ENCODE peak calls at places on chromosomes 6 and 20, in four cellular contexts. O is K562, Q is H1, T is SK-N-SH. L is an unnamed sample.

GRCh38 chr20:47315339-47315662 is 41.2 kb downstream of the ZMYND8 start:
- DNase-seq in O (no peak), Q (no peak), T (no peak), L (no peak)

GRCh38 chr6:160030103-160030502 is 61.2 kb downstream of the IGF2R start:
- DNase-seq in O (no peak), Q (no peak), T (peak), L (no peak)

GRCh38 chr6:84332139-84333034 is 104.9 kb upstream of the CEP162 start:
- DNase-seq in O (no peak), Q (no peak), T (no peak), L (no peak)

GRCh38 chr20:15012551-15012950 is 675.1 kb upstream of the FLRT3 start:
- DNase-seq in O (no peak), Q (no peak), T (no peak), L (no peak)

GRCh38 chr6:163355471-163355991 is 59.0 kb upstream of the QKI start:
- DNase-seq in O (no peak), Q (no peak), T (peak), L (no peak)

GRCh38 chr6:52333840-52334200 is 28.1 kb upstream of the PAQR8 start:
- DNase-seq in O (no peak), Q (no peak), T (no peak), L (no peak)

GRCh38 chr6:10720229-10720959 is 2.5 kb upstream of the TMEM14C start:
- DNase-seq in O (no peak), Q (no peak), T (peak), L (no peak)

GRCh38 chr20:41141153-41141815 is 3.9 kb downstream of the PLCG1 start:
- DNase-seq in O (peak), Q (no peak), T (peak), L (no peak)

GRCh38 chr6:56357616-56358373 is 110.4 kb upstream of the COL21A1 start:
- DNase-seq in O (no peak), Q (no peak), T (no peak), L (no peak)

GRCh38 chr20:23118766-23119165 is 32.6 kb upstream of the CD93 start:
- DNase-seq in O (no peak), Q (no peak), T (no peak), L (no peak)

GRCh38 chr20:23120936-23121765 is 35.0 kb upstream of the CD93 start:
- DNase-seq in O (peak), Q (no peak), T (no peak), L (no peak)

GRCh38 chr20:23120261-23120660 is 34.1 kb upstream of the CD93 start:
- DNase-seq in O (no peak), Q (no peak), T (no peak), L (no peak)

GRCh38 chr20:23118144-23118543 is 32.0 kb upstream of the CD93 start:
- DNase-seq in O (no peak), Q (no peak), T (no peak), L (no peak)

GRCh38 chr20:23119456-23120216 is 33.5 kb upstream of the CD93 start:
- DNase-seq in O (no peak), Q (no peak), T (no peak), L (no peak)
- TF ChIP-seq TEAD4 in O (no peak), Q (no peak), T (no peak), L (no peak)

GRCh38 chr6:122364084-122364483 is 35.4 kb upstream of the HSF2 start:
- DNase-seq in O (no peak), Q (no peak), T (peak), L (no peak)
- TF ChIP-seq TEAD4 in O (no peak), Q (no peak), T (no peak), L (no peak)

DNA sequence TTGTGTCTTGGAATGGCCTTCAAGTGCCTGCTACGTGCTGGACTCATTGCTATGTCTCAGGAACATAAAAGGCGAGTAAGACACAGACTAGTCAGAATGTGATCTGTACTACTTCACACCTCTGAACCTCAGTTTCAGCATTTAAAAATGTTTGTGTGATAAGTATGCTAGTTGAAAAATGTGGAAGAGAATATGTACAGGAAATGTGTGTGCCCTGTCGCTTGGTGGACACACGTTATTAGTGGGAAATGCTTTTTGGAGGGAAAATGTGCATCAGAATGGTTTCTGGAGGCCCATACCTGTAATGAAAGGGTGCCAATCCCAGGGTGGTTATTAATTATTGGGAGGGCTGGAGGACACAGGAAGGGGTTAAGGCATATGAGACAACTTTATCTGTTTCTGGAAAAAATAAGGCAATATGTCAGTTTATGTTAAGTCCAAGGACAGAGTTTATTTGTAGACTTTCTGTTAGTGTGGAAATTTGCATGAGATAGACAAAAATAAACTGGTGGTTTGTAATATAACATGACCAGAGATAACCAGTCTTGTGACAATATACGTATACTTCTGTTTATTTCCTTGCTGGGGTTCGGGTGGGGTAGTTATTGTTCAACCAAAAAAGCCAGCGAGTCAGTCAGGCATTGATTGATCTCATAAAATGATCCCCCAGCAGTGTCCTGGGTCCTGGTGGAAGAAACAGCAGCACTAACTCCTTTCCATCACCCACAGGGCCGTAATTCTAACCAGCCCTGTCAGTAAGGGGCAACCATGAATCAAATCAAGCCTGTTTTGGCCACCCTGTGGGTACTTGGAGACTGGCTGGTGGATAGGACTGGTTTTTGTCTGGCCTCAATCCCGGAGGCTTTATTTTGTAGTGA is 117.9 kb downstream of the JARID2 start:
- DNase-seq in O (no peak), Q (no peak), T (peak), L (no peak)
- TF ChIP-seq TEAD4 in O (no peak), Q (no peak), T (no peak), L (no peak)

GRCh38 chr20:9492067-9492466 is 22.3 kb upstream of the LAMP5 start:
- DNase-seq in O (no peak), Q (no peak), T (no peak), L (no peak)
- TF ChIP-seq TEAD4 in O (no peak), Q (no peak), T (peak), L (no peak)

DNA sequence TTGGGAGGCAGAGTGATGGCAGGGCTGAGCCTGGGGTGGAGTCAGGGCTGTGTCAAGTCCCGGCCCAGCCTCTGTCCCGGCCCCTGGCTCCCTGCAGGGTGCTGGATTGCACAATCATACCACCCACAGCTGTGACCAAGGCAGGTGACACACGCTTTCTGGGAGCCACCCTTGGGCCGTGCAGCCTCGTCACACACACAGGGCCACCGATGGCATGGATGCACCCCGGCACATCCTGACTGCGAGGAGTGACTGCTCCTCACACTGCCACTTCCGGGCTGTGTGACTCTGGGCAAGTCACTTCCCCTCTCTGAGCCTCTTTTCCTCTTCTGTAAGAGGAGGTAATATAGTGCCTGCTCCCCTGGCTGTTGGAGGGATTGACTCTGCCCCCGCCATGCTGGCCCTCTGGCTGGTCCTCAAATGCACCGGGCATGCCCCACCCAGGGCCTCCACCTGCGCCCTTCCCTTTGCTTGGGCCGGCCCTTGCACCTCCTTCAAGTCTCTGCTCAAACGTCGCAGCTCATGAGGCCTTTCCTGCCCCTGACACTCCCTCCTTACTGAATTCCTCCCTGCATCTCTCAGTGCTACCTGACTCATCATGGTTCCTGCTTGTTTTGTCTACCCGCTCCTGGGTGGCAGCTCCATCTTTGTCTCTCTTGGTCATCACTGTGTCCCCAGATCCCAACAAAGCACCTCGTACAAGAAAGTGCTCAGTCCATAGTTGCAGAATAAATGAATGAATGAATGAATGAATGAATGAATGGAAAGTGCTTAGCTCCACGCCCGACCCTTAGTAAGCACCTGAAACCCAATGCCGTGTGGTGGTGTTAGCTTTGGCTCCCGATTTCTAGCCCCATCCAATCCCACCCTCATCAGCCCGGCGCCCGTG is 93.5 kb downstream of the CEBPB start:
- DNase-seq in O (peak), Q (no peak), T (no peak), L (no peak)
- TF ChIP-seq TEAD4 in O (no peak), Q (no peak), T (no peak), L (no peak)

GRCh38 chr6:25354078-25354940 is 75.1 kb downstream of the CARMIL1 start:
- DNase-seq in O (no peak), Q (no peak), T (no peak), L (no peak)

GRCh38 chr6:25360611-25361010 is 81.4 kb downstream of the CARMIL1 start:
- DNase-seq in O (no peak), Q (no peak), T (no peak), L (no peak)

GRCh38 chr6:25359891-25360290 is 80.7 kb downstream of the CARMIL1 start:
- DNase-seq in O (no peak), Q (no peak), T (no peak), L (no peak)

GRCh38 chr6:25363429-25363828 is 84.3 kb downstream of the CARMIL1 start:
- DNase-seq in O (no peak), Q (no peak), T (no peak), L (no peak)

GRCh38 chr6:25359191-25359861 is 80.2 kb downstream of the CARMIL1 start:
- DNase-seq in O (no peak), Q (no peak), T (no peak), L (no peak)
- TF ChIP-seq TEAD4 in O (no peak), Q (no peak), T (no peak), L (no peak)

GRCh38 chr6:131270534-131270933 is 135.3 kb downstream of the AKAP7 start:
- DNase-seq in O (no peak), Q (no peak), T (no peak), L (no peak)

GRCh38 chr6:131265939-131266338 is 130.7 kb downstream of the AKAP7 start:
- DNase-seq in O (no peak), Q (no peak), T (no peak), L (no peak)

GRCh38 chr6:131275273-131275672 is 140.0 kb downstream of the AKAP7 start:
- DNase-seq in O (no peak), Q (no peak), T (no peak), L (no peak)

GRCh38 chr6:131268303-131268702 is 133.0 kb downstream of the AKAP7 start:
- DNase-seq in O (no peak), Q (no peak), T (no peak), L (no peak)

DNA sequence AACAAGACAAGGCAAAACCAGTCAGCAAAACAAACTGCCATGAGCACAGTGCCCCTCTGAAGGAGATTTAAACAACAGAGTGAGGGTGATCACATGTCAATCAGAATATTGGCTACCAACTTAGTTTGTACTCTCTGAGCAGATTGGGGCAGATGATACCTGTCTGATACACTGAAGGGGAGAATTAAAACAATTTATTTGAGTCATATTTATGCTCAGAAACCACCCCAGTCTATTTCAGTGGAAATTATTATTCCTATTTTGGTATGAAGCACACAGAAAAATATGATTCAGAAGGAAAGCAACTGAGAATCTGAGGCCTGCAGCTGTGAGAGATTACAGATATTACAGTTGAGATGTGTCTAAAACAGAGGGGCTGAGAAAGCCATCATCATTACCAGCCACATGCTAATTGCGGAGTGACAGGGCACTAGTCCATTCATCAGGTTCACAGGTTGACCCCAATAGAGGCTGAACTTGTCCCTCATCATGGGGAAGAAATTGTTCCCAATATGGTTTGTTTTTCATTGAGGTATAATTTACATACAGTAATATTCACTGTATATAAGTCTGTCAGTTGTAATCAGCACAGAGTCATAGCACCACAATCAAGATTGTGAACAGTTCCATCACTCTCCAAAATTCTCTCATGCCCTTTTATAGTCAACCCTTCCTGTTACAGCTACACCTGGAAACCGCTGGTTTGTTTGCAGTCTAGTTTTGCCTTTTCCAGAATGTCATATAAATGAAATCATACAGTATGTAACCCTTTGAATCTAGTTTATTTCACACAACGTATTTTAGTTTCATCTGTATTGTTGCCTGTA is 134.5 kb downstream of the AKAP7 start:
- DNase-seq in O (no peak), Q (no peak), T (no peak), L (no peak)
- TF ChIP-seq TEAD4 in O (no peak), Q (no peak), T (no peak), L (no peak)

GRCh38 chr6:53706525-53706924 is 41.0 kb upstream of the KLHL31 start:
- DNase-seq in O (no peak), Q (no peak), T (no peak), L (no peak)

GRCh38 chr6:53710788-53711187 is 45.2 kb upstream of the KLHL31 start:
- DNase-seq in O (no peak), Q (no peak), T (no peak), L (no peak)

GRCh38 chr6:53704700-53705099 is 39.1 kb upstream of the KLHL31 start:
- DNase-seq in O (no peak), Q (no peak), T (no peak), L (no peak)

GRCh38 chr6:53703047-53703446 is 37.5 kb upstream of the KLHL31 start:
- DNase-seq in O (no peak), Q (no peak), T (no peak), L (no peak)

DNA sequence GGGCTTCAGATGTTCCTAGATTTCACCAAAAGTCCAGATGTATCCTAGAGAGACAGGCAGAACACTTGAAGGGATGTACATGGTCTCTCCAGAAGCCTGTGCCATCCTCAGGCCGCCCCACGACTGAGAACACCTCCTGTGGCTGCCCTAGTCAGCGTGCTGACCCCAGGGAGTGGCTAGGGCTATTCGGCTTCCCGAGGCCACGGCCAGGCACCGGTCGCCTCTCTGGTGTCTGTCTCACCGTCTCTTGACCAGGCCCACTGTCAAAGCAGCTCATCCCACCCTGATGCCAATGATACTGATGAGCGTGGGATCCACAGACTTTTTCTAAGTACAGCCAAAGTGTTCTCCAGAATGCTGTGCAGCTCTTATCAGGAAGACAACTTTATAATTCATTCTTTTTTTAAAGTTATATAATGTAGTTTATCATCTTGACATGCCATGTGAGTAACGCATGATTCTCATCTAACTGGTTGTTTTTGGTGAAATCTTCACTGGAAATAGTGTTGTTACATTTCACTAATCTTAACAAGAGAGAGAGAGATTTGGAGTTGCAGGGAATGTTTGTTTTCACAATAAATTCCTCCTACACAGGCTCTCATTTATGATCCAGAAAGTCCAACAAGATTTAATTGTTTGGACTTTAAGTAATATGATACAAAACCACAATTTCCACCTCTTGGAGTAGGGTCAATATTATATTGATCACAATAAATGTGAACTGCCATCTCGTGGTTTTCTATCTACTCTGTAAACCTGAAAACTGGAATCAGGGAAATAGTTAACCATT is 41.7 kb upstream of the KLHL31 start:
- DNase-seq in O (no peak), Q (no peak), T (no peak), L (no peak)
- TF ChIP-seq TEAD4 in O (no peak), Q (no peak), T (no peak), L (no peak)

GRCh38 chr6:11920566-11920965 is 91.5 kb upstream of the HIVEP1 start:
- DNase-seq in O (no peak), Q (no peak), T (no peak), L (no peak)

GRCh38 chr6:11921017-11921438 is 91.1 kb upstream of the HIVEP1 start:
- DNase-seq in O (peak), Q (no peak), T (no peak), L (no peak)

GRCh38 chr6:11918739-11919605 is 93.1 kb upstream of the HIVEP1 start:
- DNase-seq in O (peak), Q (no peak), T (no peak), L (no peak)

GRCh38 chr6:11919771-11920440 is 92.2 kb upstream of the HIVEP1 start:
- DNase-seq in O (no peak), Q (no peak), T (no peak), L (no peak)

DNA sequence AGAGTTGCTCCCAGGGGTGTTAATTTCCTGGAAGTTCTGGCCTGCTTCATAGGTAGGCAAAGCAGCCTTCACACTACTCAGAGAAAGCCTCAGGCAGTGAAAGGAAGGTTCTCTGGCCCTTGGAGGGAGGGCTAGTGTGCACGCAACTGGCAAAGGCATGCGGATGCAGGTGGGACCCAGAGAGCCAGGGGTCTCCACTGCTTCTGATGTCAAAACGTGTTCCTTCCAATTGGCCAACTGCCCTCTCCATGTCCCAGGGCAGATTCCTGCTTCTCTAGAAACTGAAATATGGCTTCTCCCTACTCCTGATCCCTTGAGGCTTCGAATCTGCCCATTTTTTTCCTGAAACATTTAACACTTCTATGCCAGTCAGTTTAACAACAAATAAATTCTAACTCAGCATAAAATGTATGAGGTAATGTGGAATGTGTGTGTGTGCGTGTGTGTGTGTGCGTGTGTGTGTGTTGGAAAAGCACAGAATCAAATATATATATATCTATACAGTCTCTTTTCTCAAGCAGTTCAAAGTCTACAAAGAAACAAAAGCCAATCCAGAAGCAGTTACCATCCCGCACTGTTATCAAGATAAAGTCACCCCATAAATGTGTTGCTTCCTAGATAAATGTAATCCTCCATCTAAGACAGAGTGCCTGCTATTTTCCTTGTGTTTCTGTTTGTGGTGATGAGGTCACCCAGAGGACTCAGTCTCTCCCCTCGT is 93.9 kb upstream of the HIVEP1 start:
- DNase-seq in O (no peak), Q (no peak), T (peak), L (no peak)
- TF ChIP-seq TEAD4 in O (peak), Q (no peak), T (no peak), L (no peak)

GRCh38 chr6:142856857-142857608 is 87.9 kb downstream of the HIVEP2 start:
- DNase-seq in O (no peak), Q (no peak), T (no peak), L (no peak)
- TF ChIP-seq TEAD4 in O (no peak), Q (no peak), T (no peak), L (no peak)